ENCODE peak calls at places on chromosomes 4 and X, in five cellular contexts. N, R, L, P and I are unnamed samples.

GRCh38 chr4:152342293-152342692 is 193.6 kb downstream of the FBXW7 start:
- DNase-seq in N (no peak), R (no peak), L (no peak), P (no peak), I (no peak)

GRCh38 chr4:98289375-98289774 is 28.2 kb downstream of the RAP1GDS1 start:
- DNase-seq in N (no peak), R (no peak), L (no peak), P (no peak), I (no peak)

GRCh38 chr4:106502106-106502699 is 133.6 kb upstream of the GIMD1 start:
- DNase-seq in N (no peak), R (peak; percentile 77), L (peak; percentile 88), P (peak; percentile 37), I (peak; percentile 37)

GRCh38 chr4:126708716-126709115 is 924.0 kb upstream of the INTU start:
- DNase-seq in N (no peak), R (no peak), L (no peak), P (no peak), I (no peak)

GRCh38 chrX:155864655-155865054 is 16.5 kb upstream of the VAMP7 start:
- DNase-seq in N (no peak), R (no peak), L (no peak), P (no peak), I (no peak)

GRCh38 chr4:41541697-41542096 is 3.7 kb downstream of the LIMCH1 start:
- DNase-seq in N (no peak), R (no peak), L (peak; percentile 59), P (no peak), I (no peak)

GRCh38 chrX:150213481-150214030 is 149.6 kb upstream of the MAMLD1 start:
- DNase-seq in N (no peak), R (no peak), L (no peak), P (no peak), I (no peak)

GRCh38 chrX:25300994-25301393 is 285.2 kb upstream of the ARX start:
- DNase-seq in N (no peak), R (no peak), L (no peak), P (no peak), I (no peak)

GRCh38 chr4:24798036-24798610 is 2.8 kb downstream of the SOD3 start:
- DNase-seq in N (no peak), R (no peak), L (no peak), P (no peak), I (no peak)

GRCh38 chr4:23837366-23837765 is 52.5 kb downstream of the PPARGC1A start:
- DNase-seq in N (no peak), R (no peak), L (no peak), P (no peak), I (no peak)

GRCh38 chr4:189124149-189124758 is 816.4 kb upstream of the FRG1 start:
- DNase-seq in N (no peak), R (peak; percentile 26), L (peak; percentile 67), P (no peak), I (peak; percentile 51)

GRCh38 chr4:181618896-181619295 is 624.3 kb upstream of the TENM3 start:
- DNase-seq in N (no peak), R (no peak), L (peak; percentile 71), P (no peak), I (no peak)

GRCh38 chrX:120380699-120381098 is 18.8 kb downstream of the ATP1B4 start:
- DNase-seq in N (no peak), R (no peak), L (peak; percentile 55), P (no peak), I (no peak)

GRCh38 chr4:85372986-85373385 is 102.0 kb upstream of the ARHGAP24 start:
- DNase-seq in N (no peak), R (no peak), L (no peak), P (no peak), I (no peak)

GRCh38 chrX:107205770-107206696 is at the start of the genes DNAAF6 and NUP62CL:
- DNase-seq in N (peak; percentile 46), R (peak; percentile 83), L (peak; percentile 94), P (peak; percentile 28), I (peak; percentile 46)

GRCh38 chrX:153412746-153413720 is 1.8 kb downstream of the ZFP92 start:
- DNase-seq in N (no peak), R (no peak), L (no peak), P (no peak), I (no peak)
- TF ChIP-seq CTCF in N (no peak), R (no peak), L (peak; percentile 48), P (no peak), I (no peak)

GRCh38 chrX:65677954-65678469 is 10.6 kb downstream of the MSN start:
- DNase-seq in N (peak; percentile 60), R (peak; percentile 67), L (no peak), P (no peak), I (no peak)
- H3K4me3 ChIP-seq in N (no peak overlapping the region), R (no peak overlapping the region), L (no peak overlapping the region), P (no peak overlapping the region), I (no peak overlapping the region)

GRCh38 chr4:185033072-185033471 is 14.8 kb downstream of the HELT start:
- DNase-seq in N (no peak), R (no peak), L (no peak), P (no peak), I (no peak)
- H3K27me3 ChIP-seq in N (no peaks in the 10 kb centered on the region), R (peaks cover 5% of the 10 kb centered on the region), L (peaks cover 63% of the 10 kb centered on the region), P (no peaks in the 10 kb centered on the region), I (no peaks in the 10 kb centered on the region)

GRCh38 chr4:104829761-104830160 is 316.9 kb upstream of the TET2 start:
- DNase-seq in N (no peak), R (no peak), L (no peak), P (no peak), I (no peak)
- TF ChIP-seq CTCF in N (no peak), R (no peak), L (no peak), P (no peak), I (no peak)

GRCh38 chr4:174808119-174808518 is 20.9 kb downstream of the GLRA3 start:
- DNase-seq in N (no peak), R (no peak), L (no peak), P (no peak), I (no peak)

GRCh38 chr4:174808836-174809235 is 20.2 kb downstream of the GLRA3 start:
- DNase-seq in N (no peak), R (no peak), L (no peak), P (no peak), I (no peak)
- H3K4me3 ChIP-seq in N (no peak overlapping the region), R (no peak overlapping the region), L (no peak overlapping the region), P (no peak overlapping the region), I (no peak overlapping the region)